ENCODE peak calls at places on chromosomes 6 and 20, in four cellular contexts. Z is upper lobe of right lung; Y is CD4-positive, alpha-beta T cell; N is foreskin keratinocyte. Q is an unnamed sample.
A peak's percentile ranks its signal among the peaks of the same experiment; 100 is the strongest.

GRCh38 chr6:111759413-111759835 is 113.8 kb downstream of the FYN start:
- DNase-seq in Z (no peak), Y (no peak), N (no peak), Q (no peak)

GRCh38 chr6:121520337-121521163 is 85.1 kb downstream of the GJA1 start:
- DNase-seq in Z (no peak), Y (no peak), N (no peak), Q (no peak)

GRCh38 chr6:56772737-56773184 is 130.1 kb upstream of the DST start:
- DNase-seq in Z (no peak), Y (no peak), N (peak; percentile 92), Q (no peak)

GRCh38 chr6:79984261-79984660 is 20.2 kb upstream of the TTK start:
- DNase-seq in Z (no peak), Y (no peak), N (peak; percentile 82), Q (no peak)

GRCh38 chr20:45337367-45338120 is 10.7 kb downstream of the SDC4 start:
- DNase-seq in Z (peak; percentile 83), Y (no peak), N (peak; percentile 81), Q (no peak)

GRCh38 chr20:1327827-1328679 is 886 bp downstream of the SDCBP2 start:
- DNase-seq in Z (no peak), Y (no peak), N (no peak), Q (no peak)

GRCh38 chr6:131867744-131868143 is 59.9 kb downstream of the ENPP1 start:
- DNase-seq in Z (no peak), Y (no peak), N (no peak), Q (no peak)

GRCh38 chr6:148359228-148359627 is 16.6 kb downstream of the SASH1 start:
- DNase-seq in Z (no peak), Y (no peak), N (no peak), Q (peak; percentile 58)

GRCh38 chr6:147192278-147192911 is 11.8 kb upstream of the STXBP5 start:
- DNase-seq in Z (no peak), Y (no peak), N (no peak), Q (no peak)

GRCh38 chr20:32356935-32357868 is 929 bp upstream of the ASXL1 start:
- DNase-seq in Z (no peak), Y (no peak), N (no peak), Q (peak; percentile 46)

GRCh38 chr6:161215193-161215592 is 58.7 kb downstream of the AGPAT4 start:
- DNase-seq in Z (no peak), Y (no peak), N (peak; percentile 50), Q (no peak)

GRCh38 chr6:38168699-38169098 is 349.2 kb downstream of the ZFAND3 start:
- DNase-seq in Z (no peak), Y (no peak), N (no peak), Q (no peak)

GRCh38 chr6:51147756-51148155 is 329.1 kb downstream of the TFAP2B start:
- DNase-seq in Z (no peak), Y (no peak), N (peak; percentile 39), Q (no peak)

GRCh38 chr20:57500941-57501340 is 24.0 kb downstream of the CTCFL start:
- DNase-seq in Z (no peak), Y (no peak), N (no peak), Q (no peak)

GRCh38 chr20:52076164-52076563 is 115.4 kb downstream of the ZFP64 start:
- DNase-seq in Z (no peak), Y (no peak), N (no peak), Q (no peak)

GRCh38 chr6:105428342-105428957 is 25.6 kb upstream of the PREP start:
- DNase-seq in Z (no peak), Y (no peak), N (peak; percentile 18), Q (no peak)

GRCh38 chr6:39280247-39280731 is 33.9 kb downstream of the KCNK17 start:
- DNase-seq in Z (peak; percentile 47), Y (no peak), N (peak; percentile 55), Q (no peak)

GRCh38 chr6:133671376-133671775 is 217.5 kb upstream of the TCF21 start:
- DNase-seq in Z (no peak), Y (no peak), N (no peak), Q (no peak)

GRCh38 chr6:91291071-91291470 is 704.2 kb upstream of the MAP3K7 start:
- DNase-seq in Z (no peak), Y (no peak), N (no peak), Q (no peak)

GRCh38 chr6:52594216-52594615 is 17.4 kb upstream of the TRAM2 start:
- DNase-seq in Z (no peak), Y (no peak), N (no peak), Q (no peak)

GRCh38 chr20:48352042-48352441 is 475.8 kb downstream of the PREX1 start:
- DNase-seq in Z (no peak), Y (no peak), N (no peak), Q (no peak)

GRCh38 chr20:41180599-41181333 is 43.4 kb downstream of the PLCG1 start:
- DNase-seq in Z (no peak), Y (no peak), N (no peak), Q (no peak)

GRCh38 chr6:137872071-137872470 is 5.0 kb downstream of the TNFAIP3 start:
- DNase-seq in Z (no peak), Y (no peak), N (peak; percentile 51), Q (no peak)

DNA sequence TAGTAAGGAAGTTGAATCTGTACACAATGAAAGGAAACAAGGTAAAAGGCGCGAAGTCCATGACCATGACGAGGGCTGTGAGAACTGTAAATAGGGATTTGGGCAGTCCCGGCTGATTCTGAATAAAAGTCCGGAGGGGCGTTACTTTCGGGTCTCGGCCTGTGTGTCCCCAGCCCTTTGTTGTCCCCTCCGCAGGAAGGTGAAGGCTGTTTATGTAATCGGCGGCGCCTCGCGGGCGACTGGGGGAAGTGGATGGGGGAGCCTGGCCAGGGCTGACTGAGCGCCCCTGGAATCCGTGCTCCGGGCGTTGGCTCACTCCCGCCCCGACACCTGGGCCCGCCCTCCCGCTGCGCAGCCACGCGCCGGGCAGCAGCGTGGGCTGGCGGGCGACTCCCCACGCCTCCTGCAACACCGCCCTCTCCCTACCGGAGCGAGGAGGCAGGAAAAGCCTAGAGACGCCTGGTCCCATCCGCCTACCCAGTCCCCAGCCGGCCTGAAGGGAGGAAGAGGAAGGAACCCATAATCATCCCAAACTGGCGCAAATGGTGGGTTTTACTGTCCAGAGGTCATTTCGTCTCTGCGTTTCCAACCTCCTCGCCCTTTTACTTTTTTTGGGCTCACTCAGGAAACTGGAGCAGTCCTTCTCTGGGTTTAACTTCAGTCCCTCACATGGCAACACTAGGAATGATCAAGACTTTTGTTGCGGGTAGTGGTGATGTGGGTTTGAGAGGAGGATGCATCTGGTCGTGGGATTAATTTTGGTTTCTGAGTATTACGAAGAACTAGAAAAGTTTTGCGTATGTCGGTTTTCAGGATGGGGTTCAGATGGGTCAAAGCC is 12.1 kb downstream of the TRIM31 start:
- DNase-seq in Z (peak; percentile 84), Y (no peak), N (peak; percentile 49), Q (peak; percentile 14)
- H3K27ac ChIP-seq in Z (peak overlapping the region; percentile 56), Y (no peak overlapping the region), N (peak overlapping the region; percentile 28), Q (no peak overlapping the region)

GRCh38 chr6:129651291-129651691 is 58.7 kb downstream of the ARHGAP18 start:
- DNase-seq in Z (no peak), Y (no peak), N (no peak), Q (no peak)
- H3K27ac ChIP-seq in Z (no peak overlapping the region), Y (no peak overlapping the region), N (no peak overlapping the region), Q (no peak overlapping the region)

GRCh38 chr6:117504478-117505144 is 22.1 kb downstream of the DCBLD1 start:
- DNase-seq in Z (no peak), Y (no peak), N (no peak), Q (no peak)

GRCh38 chr6:117505337-117505736 is 22.9 kb downstream of the DCBLD1 start:
- DNase-seq in Z (no peak), Y (no peak), N (no peak), Q (no peak)

GRCh38 chr6:117503211-117503610 is 20.7 kb downstream of the DCBLD1 start:
- DNase-seq in Z (no peak), Y (no peak), N (no peak), Q (no peak)

GRCh38 chr6:117501722-117502121 is 19.2 kb downstream of the DCBLD1 start:
- DNase-seq in Z (no peak), Y (no peak), N (no peak), Q (no peak)

GRCh38 chr6:117502580-117502979 is 20.1 kb downstream of the DCBLD1 start:
- DNase-seq in Z (no peak), Y (no peak), N (no peak), Q (no peak)
- H3K27ac ChIP-seq in Z (no peak overlapping the region), Y (no peak overlapping the region), N (no peak overlapping the region), Q (no peak overlapping the region)

DNA sequence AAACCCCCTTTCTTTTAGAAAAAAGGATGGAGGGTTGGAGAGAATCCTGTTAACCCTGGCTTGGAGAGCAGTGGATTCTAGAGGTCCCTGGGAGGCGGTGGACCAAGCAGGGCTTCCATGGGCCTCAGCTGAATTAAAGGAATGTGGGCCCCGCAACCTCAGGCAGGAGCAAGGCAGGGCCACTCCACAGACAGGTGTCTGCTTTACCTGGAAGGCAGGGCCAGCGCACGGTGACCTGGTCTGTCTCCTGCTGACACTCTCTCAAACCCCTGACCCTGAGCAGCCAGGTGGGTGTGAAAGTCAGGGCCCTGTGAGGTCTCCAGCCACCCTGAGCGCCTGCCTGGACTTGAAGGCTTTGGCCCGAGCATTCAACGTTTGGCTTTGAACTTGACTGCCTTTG is 96.6 kb downstream of the TMEM170B start:
- DNase-seq in Z (no peak), Y (no peak), N (peak; percentile 73), Q (no peak)
- H3K27ac ChIP-seq in Z (no peak overlapping the region), Y (no peak overlapping the region), N (no peak overlapping the region), Q (no peak overlapping the region)

GRCh38 chr20:58543274-58543673 is 28.1 kb upstream of the APCDD1L start:
- DNase-seq in Z (no peak), Y (no peak), N (no peak), Q (no peak)
- H3K27ac ChIP-seq in Z (no peak overlapping the region), Y (no peak overlapping the region), N (no peak overlapping the region), Q (no peak overlapping the region)

GRCh38 chr6:108686896-108687295 is 126.2 kb downstream of the FOXO3 start:
- DNase-seq in Z (no peak), Y (no peak), N (no peak), Q (no peak)
- H3K27ac ChIP-seq in Z (no peak overlapping the region), Y (no peak overlapping the region), N (no peak overlapping the region), Q (no peak overlapping the region)

GRCh38 chr6:41941280-41942044 is at the start of gene CCND3:
- DNase-seq in Z (peak; percentile 97), Y (peak; percentile 64), N (peak; percentile 55), Q (peak; percentile 88)
- H3K27ac ChIP-seq in Z (peak within 1 kb of the TSS; percentile 84), Y (peak within 1 kb of the TSS; percentile 68), N (no peak within 1 kb of the TSS), Q (peak within 1 kb of the TSS; percentile 84)

GRCh38 chr6:73516712-73517489 is 3.9 kb downstream of the EEF1A1 start:
- DNase-seq in Z (no peak), Y (no peak), N (peak; percentile 18), Q (peak; percentile 62)
- H3K27ac ChIP-seq in Z (peak overlapping the region; percentile 26), Y (no peak overlapping the region), N (peak overlapping the region; percentile 1), Q (peak overlapping the region; percentile 34)

DNA sequence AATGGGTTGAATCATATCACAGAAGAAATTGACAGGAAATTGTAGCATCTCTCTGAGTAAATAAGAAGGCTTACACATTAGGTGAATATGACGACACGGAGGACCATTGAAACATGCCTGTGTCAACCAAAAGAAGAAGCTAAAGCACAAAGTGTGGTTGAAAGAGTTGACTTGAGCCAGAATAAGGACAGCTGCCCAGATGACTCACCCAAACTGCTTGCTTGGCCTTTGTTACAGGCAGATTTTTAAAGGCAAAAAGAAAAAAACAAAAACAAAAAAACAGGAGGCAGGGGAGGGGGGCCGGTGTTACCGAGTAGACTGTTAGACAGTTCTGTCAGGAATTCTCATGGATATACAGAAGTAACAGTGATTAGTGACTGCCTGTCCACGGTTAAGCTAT is 129.8 kb upstream of the EDN1 start:
- DNase-seq in Z (no peak), Y (no peak), N (no peak), Q (no peak)
- H3K27ac ChIP-seq in Z (no peak overlapping the region), Y (no peak overlapping the region), N (no peak overlapping the region), Q (no peak overlapping the region)